ENCODE peak calls at places on chromosomes 5 and 9, in four cellular contexts. One of them, this sample, is unnamed.

GRCh38 chr5:153520952-153521351 is 30.5 kb downstream of the GRIA1 start:
- DNase-seq in K562: no peak
- DNase-seq in HCT116: no peak
- DNase-seq in HepG2: no peak
- DNase-seq in this sample: no peak

GRCh38 chr5:111254613-111255012 is 30.4 kb downstream of the CAMK4 start:
- DNase-seq in K562: no peak
- DNase-seq in HCT116: no peak
- DNase-seq in HepG2: no peak
- DNase-seq in this sample: no peak

GRCh38 chr5:145681686-145682085 is 153.5 kb downstream of the PRELID2 start:
- DNase-seq in K562: peak
- DNase-seq in HepG2: peak
- DNase-seq in HCT116: peak
- DNase-seq in this sample: peak

GRCh38 chr5:68898961-68899471 is 194.8 kb upstream of the SLC30A5 start:
- DNase-seq in HepG2: no peak
- DNase-seq in K562: no peak
- DNase-seq in HCT116: peak
- DNase-seq in this sample: no peak

GRCh38 chr5:171757853-171758535 is 27.6 kb upstream of the SMIM23 start:
- DNase-seq in K562: no peak
- DNase-seq in HepG2: peak
- DNase-seq in HCT116: peak
- DNase-seq in this sample: peak

GRCh38 chr9:131197160-131197911 is 72.0 kb downstream of the NUP214 start:
- DNase-seq in K562: no peak
- DNase-seq in HepG2: no peak
- DNase-seq in HCT116: no peak
- DNase-seq in this sample: no peak

GRCh38 chr5:118548761-118549160 is 439.6 kb downstream of the DTWD2 start:
- DNase-seq in HepG2: peak
- DNase-seq in K562: no peak
- DNase-seq in HCT116: no peak
- DNase-seq in this sample: no peak

GRCh38 chr9:19200234-19200633 is 30.3 kb upstream of the DENND4C start:
- DNase-seq in HepG2: no peak
- DNase-seq in HCT116: no peak
- DNase-seq in K562: no peak
- DNase-seq in this sample: no peak

GRCh38 chr5:138241688-138242547 is 28.8 kb upstream of the CDC23 start:
- DNase-seq in HCT116: no peak
- DNase-seq in HepG2: peak
- DNase-seq in K562: peak
- DNase-seq in this sample: no peak

GRCh38 chr5:2699686-2700085 is 51.8 kb downstream of the IRX2 start:
- DNase-seq in HCT116: no peak
- DNase-seq in K562: no peak
- DNase-seq in HepG2: no peak
- DNase-seq in this sample: no peak

GRCh38 chr5:13659391-13659790 is 285.1 kb downstream of the DNAH5 start:
- DNase-seq in HCT116: no peak
- DNase-seq in K562: no peak
- DNase-seq in HepG2: no peak
- DNase-seq in this sample: no peak

GRCh38 chr5:169013208-169013728 is 287.7 kb downstream of the SLIT3 start:
- DNase-seq in K562: no peak
- DNase-seq in HepG2: no peak
- DNase-seq in HCT116: no peak
- DNase-seq in this sample: no peak

GRCh38 chr5:170467000-170467707 is 36.7 kb upstream of the KCNIP1 start:
- DNase-seq in HepG2: no peak
- DNase-seq in HCT116: no peak
- DNase-seq in K562: no peak
- DNase-seq in this sample: peak

GRCh38 chr5:476814-477175 is 33.8 kb downstream of the EXOC3 start:
- DNase-seq in HCT116: no peak
- DNase-seq in K562: no peak
- DNase-seq in HepG2: no peak
- DNase-seq in this sample: no peak

GRCh38 chr5:111278824-111279504 is 54.8 kb downstream of the CAMK4 start:
- DNase-seq in HepG2: peak
- DNase-seq in HCT116: peak
- DNase-seq in K562: peak
- DNase-seq in this sample: peak

GRCh38 chr9:124812401-124813016 is 35.6 kb downstream of the OLFML2A start:
- DNase-seq in HepG2: peak
- DNase-seq in HCT116: peak
- DNase-seq in K562: peak
- DNase-seq in this sample: no peak

GRCh38 chr9:74557577-74557976 is 60.4 kb downstream of the RORB start:
- DNase-seq in K562: no peak
- DNase-seq in HepG2: no peak
- DNase-seq in HCT116: no peak
- DNase-seq in this sample: no peak

GRCh38 chr5:7330141-7330712 is 65.7 kb upstream of the ADCY2 start:
- DNase-seq in K562: no peak
- DNase-seq in HepG2: no peak
- DNase-seq in HCT116: no peak
- DNase-seq in this sample: no peak

GRCh38 chr5:123785160-123786001 is 273.4 kb downstream of the CSNK1G3 start:
- DNase-seq in K562: no peak
- DNase-seq in HCT116: no peak
- DNase-seq in HepG2: no peak
- DNase-seq in this sample: no peak

GRCh38 chr5:137218471-137218870 is 280.7 kb downstream of the SPOCK1 start:
- DNase-seq in K562: no peak
- DNase-seq in HepG2: no peak
- DNase-seq in HCT116: no peak
- DNase-seq in this sample: no peak

GRCh38 chr5:125530833-125531610 is 784.6 kb upstream of the ZNF608 start:
- DNase-seq in HCT116: no peak
- DNase-seq in HepG2: no peak
- DNase-seq in K562: no peak
- DNase-seq in this sample: no peak

GRCh38 chr5:95620030-95620869 is at the start of gene GPR150:
- DNase-seq in HepG2: peak
- DNase-seq in HCT116: no peak
- DNase-seq in K562: no peak
- DNase-seq in this sample: no peak

GRCh38 chr5:72151169-72151568 is 43.9 kb downstream of the MAP1B start:
- DNase-seq in HCT116: no peak
- DNase-seq in HepG2: peak
- DNase-seq in K562: peak
- DNase-seq in this sample: no peak

GRCh38 chr9:111524731-111525055 is 286 bp upstream of the ZNF483 start:
- DNase-seq in K562: no peak
- DNase-seq in HepG2: no peak
- DNase-seq in HCT116: no peak
- DNase-seq in this sample: no peak

GRCh38 chr9:73081979-73082657 is 69.5 kb upstream of the ANXA1 start:
- DNase-seq in HepG2: peak
- DNase-seq in K562: peak
- DNase-seq in HCT116: peak
- DNase-seq in this sample: no peak

DNA sequence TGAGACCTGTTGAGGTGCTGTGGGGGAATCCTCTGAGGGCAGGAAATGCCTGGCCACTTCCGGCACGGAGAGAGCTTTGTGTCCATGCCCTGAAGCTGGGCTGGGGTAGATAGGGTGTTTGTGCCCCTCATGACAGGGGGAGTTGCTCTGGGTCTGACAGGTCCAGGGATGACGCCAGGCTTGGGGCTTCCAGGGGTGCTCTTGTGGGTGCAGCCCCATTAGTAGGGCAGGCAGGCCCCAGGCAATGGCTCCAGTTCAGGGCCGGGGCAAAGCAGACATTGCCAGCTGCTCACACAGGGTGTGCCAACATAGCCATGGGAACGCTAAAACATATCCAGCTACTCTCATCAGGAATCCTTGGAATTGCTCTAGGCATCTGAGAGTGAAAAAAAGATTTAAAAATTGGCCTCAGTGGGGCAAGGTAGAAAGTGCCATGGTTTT is 21.1 kb downstream of the PITX1 start:
- DNase-seq in K562: no peak
- DNase-seq in HCT116: no peak
- DNase-seq in HepG2: no peak
- DNase-seq in this sample: no peak
- TF ChIP-seq TCF7L2 in K562: no peak
- TF ChIP-seq TCF7L2 in HCT116: no peak
- TF ChIP-seq TCF7L2 in HepG2: no peak
- TF ChIP-seq TCF7L2 in this sample: no peak

GRCh38 chr9:107488400-107489143 is 997 bp downstream of the KLF4 start:
- DNase-seq in K562: no peak
- DNase-seq in HepG2: no peak
- DNase-seq in HCT116: no peak
- DNase-seq in this sample: no peak
- TF ChIP-seq POLR2AphosphoS5 in K562: no peak
- TF ChIP-seq POLR2AphosphoS5 in HepG2: no peak
- TF ChIP-seq POLR2AphosphoS5 in HCT116: no peak
- TF ChIP-seq POLR2AphosphoS5 in this sample: no peak

DNA sequence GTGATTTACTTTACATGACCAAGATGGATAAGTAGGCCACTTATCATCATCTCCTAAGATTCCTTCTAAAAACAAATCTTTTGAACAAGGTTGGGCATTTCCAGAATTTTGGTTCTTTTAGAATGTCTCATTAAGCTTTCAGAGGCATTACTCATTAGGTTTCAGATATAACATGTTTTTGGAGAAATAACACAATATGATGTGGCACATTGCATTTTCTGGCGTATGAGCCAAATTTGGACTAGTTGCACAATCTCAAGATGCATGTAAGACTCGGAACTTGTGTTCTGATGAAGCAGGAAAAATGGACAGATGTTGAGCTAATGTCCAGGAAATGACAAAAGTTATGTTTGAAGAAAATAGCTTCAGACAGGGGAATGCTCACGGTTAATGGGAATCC is 145.8 kb upstream of the TNC start:
- DNase-seq in K562: no peak
- DNase-seq in HCT116: no peak
- DNase-seq in HepG2: no peak
- DNase-seq in this sample: no peak
- TF ChIP-seq TCF7L2 in K562: no peak
- TF ChIP-seq TCF7L2 in HCT116: no peak
- TF ChIP-seq TCF7L2 in HepG2: no peak
- TF ChIP-seq TCF7L2 in this sample: no peak

GRCh38 chr5:181070523-181070922 is 30.5 kb downstream of the BTNL9 start:
- DNase-seq in HepG2: no peak
- DNase-seq in K562: no peak
- DNase-seq in HCT116: no peak
- DNase-seq in this sample: no peak

GRCh38 chr5:181071257-181071656 is 31.2 kb downstream of the BTNL9 start:
- DNase-seq in HCT116: no peak
- DNase-seq in K562: no peak
- DNase-seq in HepG2: no peak
- DNase-seq in this sample: no peak

GRCh38 chr5:181064987-181065386 is 24.9 kb downstream of the BTNL9 start:
- DNase-seq in K562: no peak
- DNase-seq in HepG2: no peak
- DNase-seq in HCT116: no peak
- DNase-seq in this sample: no peak

GRCh38 chr5:181069767-181070491 is 29.9 kb downstream of the BTNL9 start:
- DNase-seq in HepG2: no peak
- DNase-seq in HCT116: no peak
- DNase-seq in K562: peak
- DNase-seq in this sample: no peak
- TF ChIP-seq POLR2AphosphoS5 in HepG2: no peak
- TF ChIP-seq POLR2AphosphoS5 in HCT116: no peak
- TF ChIP-seq POLR2AphosphoS5 in K562: no peak
- TF ChIP-seq POLR2AphosphoS5 in this sample: peak

GRCh38 chr5:151758141-151758429 is 346 bp downstream of the ATOX1 start:
- DNase-seq in HCT116: no peak
- DNase-seq in HepG2: no peak
- DNase-seq in K562: peak
- DNase-seq in this sample: no peak
- TF ChIP-seq TCF7L2 in HCT116: no peak
- TF ChIP-seq TCF7L2 in HepG2: no peak
- TF ChIP-seq TCF7L2 in K562: no peak
- TF ChIP-seq TCF7L2 in this sample: no peak

DNA sequence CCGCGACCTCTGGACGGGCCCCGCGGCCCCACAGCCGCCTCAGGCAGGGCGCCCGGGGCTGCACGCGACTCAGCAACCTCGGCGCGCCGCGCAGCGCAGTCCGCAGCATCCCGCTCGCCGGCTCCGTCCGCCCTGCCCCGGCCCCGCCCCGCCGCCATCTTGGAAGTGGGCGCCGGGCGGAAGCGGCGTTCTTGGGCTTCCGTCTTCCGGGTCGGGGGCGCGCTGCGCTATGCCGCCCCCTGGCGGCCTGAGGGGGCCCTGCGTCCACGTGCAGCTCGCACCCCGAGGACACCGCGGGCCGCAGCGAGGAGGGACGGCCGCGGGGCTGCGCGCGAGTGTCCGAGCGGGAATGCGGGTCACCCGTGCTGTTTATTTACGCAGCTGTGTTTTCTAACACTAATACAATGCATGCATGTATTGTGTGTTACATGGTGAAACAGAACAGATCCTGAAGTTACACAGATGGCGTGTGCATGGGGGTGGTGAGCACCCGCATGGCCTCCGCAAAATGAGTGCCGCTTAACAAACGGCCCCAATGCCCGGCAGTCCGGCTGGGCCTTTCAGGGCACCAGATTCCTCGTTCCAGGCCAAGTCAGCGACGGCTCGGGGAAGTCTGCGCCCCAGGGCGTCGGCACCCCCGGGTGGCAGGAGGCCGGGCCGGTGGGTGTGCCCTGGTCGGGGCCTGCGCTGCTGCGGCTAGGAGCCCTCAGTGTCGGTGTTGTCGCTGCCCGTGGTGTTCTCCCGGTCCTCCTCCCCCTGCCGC is at the start of gene DNLZ:
- DNase-seq in K562: peak
- DNase-seq in HCT116: peak
- DNase-seq in HepG2: peak
- DNase-seq in this sample: peak
- TF ChIP-seq POLR2AphosphoS5 in K562: peak
- TF ChIP-seq POLR2AphosphoS5 in HCT116: no peak
- TF ChIP-seq POLR2AphosphoS5 in HepG2: no peak
- TF ChIP-seq POLR2AphosphoS5 in this sample: peak

DNA sequence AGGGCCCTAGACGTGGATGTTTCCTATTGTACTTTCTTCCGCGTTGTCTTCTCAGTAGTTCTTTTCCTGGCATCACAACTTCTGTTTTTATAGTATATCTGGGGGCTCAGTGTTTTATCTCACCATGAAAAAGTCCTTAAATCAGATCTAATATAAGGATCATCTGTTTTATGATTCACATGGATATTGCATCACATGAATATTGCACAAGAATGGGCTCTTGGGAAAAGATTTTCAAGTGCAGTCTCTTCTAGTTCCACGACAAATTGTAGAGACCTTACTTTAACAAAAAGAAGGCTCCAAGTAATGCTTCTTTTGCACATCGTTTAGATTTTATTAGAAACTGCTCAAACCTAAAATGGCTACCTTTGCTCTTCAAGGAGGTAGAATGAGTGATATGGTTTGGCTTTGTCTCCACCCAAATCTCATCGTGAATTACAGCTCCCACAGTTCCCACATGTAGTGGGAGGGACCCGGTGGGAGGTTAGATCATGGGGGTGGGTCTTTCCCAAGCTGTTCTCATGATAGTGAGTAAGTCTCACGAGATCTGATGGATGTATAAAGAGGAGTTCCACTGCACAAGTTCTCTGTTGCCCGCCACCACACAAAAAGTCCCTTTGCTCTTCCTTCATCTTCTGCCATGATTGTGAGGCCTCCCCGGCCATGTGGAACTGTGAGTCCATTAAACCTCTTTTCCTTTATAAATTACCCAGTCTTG is 53.7 kb upstream of the FAM120A start:
- DNase-seq in K562: no peak
- DNase-seq in HepG2: no peak
- DNase-seq in HCT116: no peak
- DNase-seq in this sample: no peak
- TF ChIP-seq TCF7L2 in K562: no peak
- TF ChIP-seq TCF7L2 in HepG2: no peak
- TF ChIP-seq TCF7L2 in HCT116: no peak
- TF ChIP-seq TCF7L2 in this sample: no peak

This sample was measured in Panc1.